ENCODE peak calls at places on chromosomes 2 and 18, in nine cellular contexts. B, D, K, S, M, U, A, T and G are unnamed samples.

GRCh38 chr18:48900469-48900868 is 50.3 kb downstream of the SMAD7 start:
- DNase-seq in D (no peak), M (no peak), B (no peak), T (no peak), A (no peak), K (no peak), U (no peak), S (no peak), G (no peak)

GRCh38 chr2:180890781-180891180 is 89.6 kb upstream of the UBE2E3 start:
- DNase-seq in S (no peak), M (no peak), T (peak; percentile 1), U (no peak), K (no peak), D (no peak), A (no peak), B (no peak), G (no peak)

GRCh38 chr2:213065583-213066444 is 85.6 kb downstream of the IKZF2 start:
- DNase-seq in S (peak; percentile 6), M (no peak), A (peak; percentile 36), T (peak; percentile 50), D (no peak), U (peak; percentile 37), B (peak; percentile 15), K (peak; percentile 7), G (no peak)

GRCh38 chr18:28791101-28791500 is 614.2 kb upstream of the CDH2 start:
- DNase-seq in A (no peak), B (no peak), D (no peak), U (no peak), S (no peak), T (no peak), K (no peak), M (no peak), G (no peak)

GRCh38 chr2:219578811-219579210 is 6.7 kb downstream of the INHA start:
- DNase-seq in D (no peak), K (no peak), B (no peak), T (peak; percentile 36), M (no peak), U (no peak), A (no peak), S (no peak), G (no peak)

GRCh38 chr2:86333378-86333777 is 4.0 kb downstream of the REEP1 start:
- DNase-seq in K (no peak), B (no peak), M (no peak), S (no peak), D (no peak), A (no peak), T (no peak), U (no peak), G (no peak)

GRCh38 chr18:21739604-21740473 is 753 bp upstream of the MIB1 start:
- DNase-seq in M (no peak), B (no peak), U (no peak), T (no peak), A (no peak), K (no peak), D (no peak), S (no peak), G (no peak)

GRCh38 chr2:236637691-236638569 is 68.3 kb downstream of the ACKR3 start:
- DNase-seq in D (no peak), M (peak; percentile 57), K (no peak), A (no peak), T (peak; percentile 12), B (no peak), U (no peak), S (no peak), G (no peak)

GRCh38 chr2:28949190-28949589 is 31.9 kb upstream of the TOGARAM2 start:
- DNase-seq in U (no peak), M (no peak), K (no peak), T (no peak), A (no peak), B (no peak), D (no peak), S (no peak), G (no peak)

GRCh38 chr2:193824474-193824873 is 1629.7 kb upstream of the TMEFF2 start:
- DNase-seq in D (peak; percentile 61), M (no peak), U (no peak), K (no peak), S (no peak), B (no peak), A (no peak), T (no peak), G (no peak)

GRCh38 chr18:48743046-48743445 is 204.2 kb downstream of the CTIF start:
- DNase-seq in M (peak; percentile 86), U (no peak), S (no peak), A (peak; percentile 82), T (peak; percentile 71), K (no peak), B (no peak), D (no peak), G (no peak)

GRCh38 chr2:149224458-149224857 is 105.9 kb upstream of the LYPD6 start:
- DNase-seq in T (no peak), S (no peak), M (no peak), D (no peak), K (no peak), A (no peak), B (no peak), U (no peak), G (no peak)

GRCh38 chr18:74373428-74373827 is 57.8 kb downstream of the C18orf63 start:
- DNase-seq in K (no peak), B (no peak), D (no peak), U (no peak), A (no peak), S (no peak), M (peak; percentile 11), T (no peak), G (no peak)

GRCh38 chr2:182824759-182825143 is 41.7 kb downstream of the FRZB start:
- DNase-seq in T (no peak), U (no peak), D (no peak), K (no peak), A (no peak), M (no peak), S (no peak), B (no peak), G (no peak)

DNA sequence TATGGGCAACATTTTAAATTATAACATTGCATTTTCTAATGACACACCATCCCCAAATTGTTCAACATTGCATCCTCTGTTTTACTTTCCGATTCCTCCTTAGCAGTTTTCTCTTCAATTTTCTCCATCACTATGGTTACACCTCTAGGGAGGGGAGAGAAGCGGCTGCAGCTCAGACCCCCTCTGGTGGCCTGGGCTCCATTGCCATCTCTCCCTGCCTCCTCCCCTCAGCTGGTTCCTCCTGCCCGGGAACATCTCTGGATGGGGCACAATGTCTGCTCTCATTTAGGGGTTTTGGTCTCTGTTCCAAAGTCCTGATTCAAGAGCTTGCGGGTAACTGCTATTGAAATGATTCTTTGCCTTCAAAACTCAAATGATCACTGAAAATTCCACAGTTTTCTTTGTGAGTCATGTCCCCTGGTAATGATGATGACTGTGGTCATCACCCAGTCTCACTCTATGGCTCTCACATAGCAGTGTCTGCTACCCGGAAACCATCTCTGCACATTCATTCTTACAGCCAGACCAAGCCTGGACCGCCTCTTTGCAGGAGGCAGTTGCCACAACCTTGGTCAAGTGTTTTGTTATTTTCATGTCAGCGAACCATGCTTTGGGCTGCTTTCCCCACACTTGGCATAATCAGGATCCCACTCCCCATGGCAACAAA is 263.9 kb downstream of the ALPK2 start:
- DNase-seq in T (peak; percentile 68), U (no peak), D (no peak), S (no peak), B (no peak), A (no peak), M (no peak), K (no peak), G (no peak)
- TF ChIP-seq CTCF in T (no peak), U (no peak), D (no peak), S (no peak), B (no peak), A (no peak), M (no peak), K (no peak), G (no peak)

GRCh38 chr2:232320038-232320790 is 58.3 kb upstream of the ALPP start:
- DNase-seq in D (no peak), T (no peak), A (no peak), S (no peak), M (no peak), B (no peak), K (no peak), U (no peak), G (no peak)

GRCh38 chr2:232315923-232316299 is 62.6 kb upstream of the ALPP start:
- DNase-seq in M (no peak), A (no peak), B (no peak), K (no peak), T (no peak), S (no peak), D (no peak), U (no peak), G (no peak)

GRCh38 chr2:232319117-232320037 is 59.2 kb upstream of the ALPP start:
- DNase-seq in T (no peak), D (no peak), U (no peak), S (no peak), B (no peak), K (no peak), M (no peak), A (no peak), G (no peak)

GRCh38 chr2:232316382-232317190 is 62.0 kb upstream of the ALPP start:
- DNase-seq in M (no peak), B (no peak), D (no peak), U (no peak), S (peak; percentile 48), T (no peak), K (no peak), A (no peak), G (no peak)

GRCh38 chr2:232318175-232318855 is 60.2 kb upstream of the ALPP start:
- DNase-seq in S (no peak), D (no peak), K (no peak), U (no peak), M (no peak), A (no peak), T (no peak), B (no peak), G (no peak)
- TF ChIP-seq CTCF in S (no peak), D (no peak), K (no peak), U (no peak), M (no peak), A (no peak), T (no peak), B (no peak), G (no peak)

GRCh38 chr2:79876430-79876829 is 363.6 kb downstream of the CTNNA2 start:
- DNase-seq in A (no peak), M (no peak), S (peak; percentile 26), T (peak; percentile 2), U (peak; percentile 3), K (no peak), B (peak; percentile 22), D (no peak), G (no peak)
- TF ChIP-seq CTCF in A (no peak), M (no peak), S (no peak), T (peak; percentile 27), U (peak; percentile 10), K (no peak), B (peak; percentile 45), D (no peak), G (no peak)

DNA sequence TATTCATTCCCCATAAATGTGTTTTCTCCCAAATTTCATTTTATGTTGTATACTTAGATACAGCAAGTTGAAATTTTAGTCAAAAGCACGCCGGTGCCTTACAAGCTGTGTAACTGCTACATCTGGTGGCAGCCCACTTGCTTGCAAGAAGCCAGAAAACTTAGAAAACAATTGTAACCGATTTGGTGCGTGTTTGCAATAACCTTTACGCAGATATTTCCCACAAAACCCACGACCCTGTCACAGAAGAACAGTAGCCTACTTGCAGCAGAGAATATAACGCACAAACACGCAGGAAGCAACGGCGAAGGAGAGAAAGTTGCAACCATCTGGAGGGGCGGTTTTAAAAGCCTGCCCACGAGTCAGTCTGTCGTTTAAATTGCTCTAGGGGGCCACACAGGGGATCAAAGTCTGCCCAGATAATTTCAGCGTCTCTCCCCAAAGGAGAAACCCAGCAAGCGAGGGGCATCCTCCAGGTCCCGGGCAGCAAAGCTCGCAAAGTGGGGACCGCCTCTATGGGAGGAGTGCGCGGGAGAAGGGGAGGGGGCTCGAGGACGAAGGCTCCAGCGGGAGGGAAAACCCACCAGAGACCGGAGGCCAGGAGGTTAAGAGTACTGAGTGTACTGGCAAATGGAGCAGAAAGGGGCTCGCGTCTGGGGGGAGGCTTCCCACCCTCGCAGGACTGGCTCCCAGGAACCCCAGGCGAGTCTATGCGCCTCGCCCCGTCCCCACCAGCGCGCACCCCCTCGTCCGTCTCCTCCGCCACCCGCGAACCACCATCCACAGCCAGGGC is 1.2 kb downstream of the TLK1 start:
- DNase-seq in D (peak; percentile 12), U (peak; percentile 73), A (peak; percentile 59), M (no peak), T (peak; percentile 80), K (peak; percentile 28), B (peak; percentile 67), S (peak; percentile 62), G (peak; percentile 47)
- TF ChIP-seq CTCF in D (peak; percentile 25), U (peak; percentile 53), A (no peak), M (no peak), T (peak; percentile 66), K (peak; percentile 39), B (peak; percentile 19), S (no peak), G (peak; percentile 50)